ENCODE peak calls at places on chromosomes 4 and X, in four cellular contexts. One of them, this sample, is unnamed.

GRCh38 chr4:120922390-120923200 is at the start of gene PRDM5:
- DNase-seq in HepG2: no peak
- DNase-seq in K562: no peak
- DNase-seq in H1: peak
- DNase-seq in this sample: no peak

GRCh38 chr4:39539026-39539690 is 11.9 kb upstream of the UGDH start:
- DNase-seq in HepG2: no peak
- DNase-seq in K562: no peak
- DNase-seq in H1: no peak
- DNase-seq in this sample: no peak

GRCh38 chrX:140440891-140441290 is 64.0 kb downstream of the SOX3 start:
- DNase-seq in HepG2: no peak
- DNase-seq in K562: no peak
- DNase-seq in H1: no peak
- DNase-seq in this sample: no peak

GRCh38 chr4:40682298-40683101 is 52.8 kb upstream of the RBM47 start:
- DNase-seq in HepG2: no peak
- DNase-seq in K562: no peak
- DNase-seq in H1: no peak
- DNase-seq in this sample: no peak

GRCh38 chr4:43456383-43456782 is 563.9 kb downstream of the GRXCR1 start:
- DNase-seq in HepG2: no peak
- DNase-seq in K562: no peak
- DNase-seq in H1: no peak
- DNase-seq in this sample: no peak

GRCh38 chr4:827209-828081 is 1.5 kb upstream of the CPLX1 start:
- DNase-seq in HepG2: no peak
- DNase-seq in K562: no peak
- DNase-seq in H1: no peak
- DNase-seq in this sample: no peak

GRCh38 chr4:168765726-168766125 is 244.3 kb downstream of the CBR4 start:
- DNase-seq in HepG2: no peak
- DNase-seq in K562: no peak
- DNase-seq in H1: no peak
- DNase-seq in this sample: no peak

GRCh38 chrX:154458116-154458953 is at the start of gene PLXNA3:
- DNase-seq in HepG2: no peak
- DNase-seq in K562: peak
- DNase-seq in H1: peak
- DNase-seq in this sample: no peak

GRCh38 chr4:78662661-78663060 is 111.1 kb downstream of the ANXA3 start:
- DNase-seq in HepG2: no peak
- DNase-seq in K562: no peak
- DNase-seq in H1: no peak
- DNase-seq in this sample: no peak

GRCh38 chr4:82798168-82799005 is at the start of gene SCD5:
- DNase-seq in HepG2: no peak
- DNase-seq in K562: peak
- DNase-seq in H1: peak
- DNase-seq in this sample: peak

GRCh38 chr4:21593268-21594002 is 355.1 kb downstream of the KCNIP4 start:
- DNase-seq in HepG2: no peak
- DNase-seq in K562: no peak
- DNase-seq in H1: no peak
- DNase-seq in this sample: no peak

GRCh38 chr4:40672528-40673522 is 43.2 kb upstream of the RBM47 start:
- DNase-seq in HepG2: peak
- DNase-seq in K562: peak
- DNase-seq in H1: no peak
- DNase-seq in this sample: peak

GRCh38 chr4:71593306-71593705 is 190.6 kb downstream of the GC start:
- DNase-seq in HepG2: no peak
- DNase-seq in K562: no peak
- DNase-seq in H1: no peak
- DNase-seq in this sample: no peak

GRCh38 chr4:80270321-80270720 is 3.9 kb downstream of the FGF5 start:
- DNase-seq in HepG2: no peak
- DNase-seq in K562: no peak
- DNase-seq in H1: no peak
- DNase-seq in this sample: no peak
- TF ChIP-seq FOSL1 in HepG2: no peak
- TF ChIP-seq FOSL1 in K562: no peak
- TF ChIP-seq FOSL1 in H1: no peak
- TF ChIP-seq FOSL1 in this sample: no peak

GRCh38 chr4:83850435-83850834 is 314.5 kb downstream of the GPAT3 start:
- DNase-seq in HepG2: no peak
- DNase-seq in K562: no peak
- DNase-seq in H1: no peak
- DNase-seq in this sample: no peak
- TF ChIP-seq YY1 in HepG2: no peak
- TF ChIP-seq YY1 in K562: no peak
- TF ChIP-seq YY1 in H1: no peak
- TF ChIP-seq YY1 in this sample: no peak

GRCh38 chr4:31045724-31046318 is 325.7 kb downstream of the PCDH7 start:
- DNase-seq in HepG2: no peak
- DNase-seq in K562: no peak
- DNase-seq in H1: no peak
- DNase-seq in this sample: no peak
- TF ChIP-seq FOSL1 in HepG2: no peak
- TF ChIP-seq FOSL1 in K562: no peak
- TF ChIP-seq FOSL1 in H1: no peak
- TF ChIP-seq FOSL1 in this sample: no peak

GRCh38 chr4:186201535-186202230 is 10.3 kb downstream of the CYP4V2 start:
- DNase-seq in HepG2: peak
- DNase-seq in K562: peak
- DNase-seq in H1: peak
- DNase-seq in this sample: peak
- TF ChIP-seq YY1 in HepG2: peak
- TF ChIP-seq YY1 in K562: no peak
- TF ChIP-seq YY1 in H1: peak
- TF ChIP-seq YY1 in this sample: peak

GRCh38 chr4:2859514-2859913 is 15.9 kb downstream of the ADD1 start:
- DNase-seq in HepG2: no peak
- DNase-seq in K562: no peak
- DNase-seq in H1: no peak
- DNase-seq in this sample: no peak

GRCh38 chr4:2858451-2859217 is 15.0 kb downstream of the ADD1 start:
- DNase-seq in HepG2: peak
- DNase-seq in K562: peak
- DNase-seq in H1: no peak
- DNase-seq in this sample: no peak

GRCh38 chr4:2861631-2862436 is 18.2 kb downstream of the ADD1 start:
- DNase-seq in HepG2: no peak
- DNase-seq in K562: no peak
- DNase-seq in H1: peak
- DNase-seq in this sample: no peak

GRCh38 chr4:2862528-2862927 is 18.9 kb downstream of the ADD1 start:
- DNase-seq in HepG2: no peak
- DNase-seq in K562: peak
- DNase-seq in H1: peak
- DNase-seq in this sample: peak

DNA sequence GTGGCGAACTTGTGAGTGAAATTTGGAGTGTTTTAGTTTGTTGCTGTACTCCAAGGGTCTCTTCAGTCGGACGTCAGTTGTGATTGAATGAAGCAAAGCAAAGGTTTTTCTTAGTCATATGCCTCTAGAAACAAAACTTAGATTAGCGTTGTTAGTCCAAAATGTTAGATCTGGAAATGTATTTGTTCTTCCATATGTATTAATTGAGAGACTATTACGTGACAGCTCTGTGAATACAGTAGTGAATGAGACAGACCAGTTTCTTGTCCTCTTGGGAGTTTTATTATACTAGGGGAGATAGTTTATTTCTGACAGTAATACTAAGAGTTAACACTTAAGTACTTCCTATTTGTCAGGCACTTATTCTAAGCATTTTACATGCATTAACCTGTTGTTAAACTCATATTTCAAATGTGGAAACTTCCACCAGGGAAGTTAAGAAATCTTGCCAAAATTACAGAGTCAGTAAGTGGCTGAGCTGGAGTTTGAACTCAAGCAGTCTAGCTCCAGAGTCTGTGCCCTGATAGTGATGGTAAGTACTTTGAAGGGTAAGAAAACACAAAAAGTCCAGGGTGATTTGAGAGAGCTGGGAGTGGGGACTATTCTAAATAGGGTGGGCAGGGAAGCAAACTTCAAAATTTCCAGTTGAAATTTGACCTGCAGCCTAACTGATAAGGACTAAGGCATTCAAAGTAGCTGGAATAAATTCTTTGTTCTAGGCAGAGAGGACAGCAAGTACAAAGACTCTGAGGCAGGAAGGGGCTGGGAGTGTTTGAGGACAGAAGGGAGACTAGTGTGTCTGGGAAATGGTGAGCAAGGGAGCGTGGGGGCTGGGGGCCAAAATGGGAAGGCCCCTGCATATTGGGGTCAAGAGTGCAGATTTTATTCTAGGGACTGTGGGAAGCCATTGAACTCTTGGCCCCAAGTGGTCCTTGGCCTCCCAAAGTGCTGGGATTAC is 17.0 kb downstream of the ADD1 start:
- DNase-seq in HepG2: peak
- DNase-seq in K562: no peak
- DNase-seq in H1: peak
- DNase-seq in this sample: no peak
- TF ChIP-seq FOSL1 in HepG2: no peak
- TF ChIP-seq FOSL1 in K562: no peak
- TF ChIP-seq FOSL1 in H1: no peak
- TF ChIP-seq FOSL1 in this sample: no peak

GRCh38 chrX:1322393-1322792 is 14.2 kb upstream of the IL3RA start:
- DNase-seq in HepG2: no peak
- DNase-seq in K562: no peak
- DNase-seq in H1: no peak
- DNase-seq in this sample: no peak
- TF ChIP-seq YY1 in HepG2: no peak
- TF ChIP-seq YY1 in K562: no peak
- TF ChIP-seq YY1 in H1: no peak
- TF ChIP-seq YY1 in this sample: no peak

GRCh38 chr4:53563824-53564223 is 27.5 kb downstream of the LNX1 start:
- DNase-seq in HepG2: no peak
- DNase-seq in K562: no peak
- DNase-seq in H1: no peak
- DNase-seq in this sample: no peak
- TF ChIP-seq FOSL1 in HepG2: no peak
- TF ChIP-seq FOSL1 in K562: peak
- TF ChIP-seq FOSL1 in H1: no peak
- TF ChIP-seq FOSL1 in this sample: no peak

DNA sequence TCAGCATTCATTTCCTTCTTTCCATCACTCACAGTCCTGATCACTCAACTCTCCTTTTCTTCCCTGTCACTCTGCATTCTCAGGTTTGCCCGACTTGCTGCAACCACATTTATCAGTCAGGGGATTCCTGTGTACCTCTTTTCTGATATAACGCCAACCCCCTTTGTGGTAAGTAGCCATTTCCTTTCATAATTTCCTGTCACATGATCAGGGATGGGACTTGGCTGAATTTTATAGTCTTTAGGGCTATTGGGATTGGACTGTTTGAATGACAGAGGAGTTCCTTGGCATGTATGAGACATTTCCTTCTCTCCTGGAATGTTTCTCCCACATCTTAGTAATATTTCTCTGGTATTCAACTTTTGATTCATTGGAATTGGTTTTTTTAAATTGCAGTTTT is 11.0 kb downstream of the PGM2 start:
- DNase-seq in HepG2: no peak
- DNase-seq in K562: no peak
- DNase-seq in H1: no peak
- DNase-seq in this sample: no peak
- TF ChIP-seq YY1 in HepG2: no peak
- TF ChIP-seq YY1 in K562: no peak
- TF ChIP-seq YY1 in H1: no peak
- TF ChIP-seq YY1 in this sample: no peak

DNA sequence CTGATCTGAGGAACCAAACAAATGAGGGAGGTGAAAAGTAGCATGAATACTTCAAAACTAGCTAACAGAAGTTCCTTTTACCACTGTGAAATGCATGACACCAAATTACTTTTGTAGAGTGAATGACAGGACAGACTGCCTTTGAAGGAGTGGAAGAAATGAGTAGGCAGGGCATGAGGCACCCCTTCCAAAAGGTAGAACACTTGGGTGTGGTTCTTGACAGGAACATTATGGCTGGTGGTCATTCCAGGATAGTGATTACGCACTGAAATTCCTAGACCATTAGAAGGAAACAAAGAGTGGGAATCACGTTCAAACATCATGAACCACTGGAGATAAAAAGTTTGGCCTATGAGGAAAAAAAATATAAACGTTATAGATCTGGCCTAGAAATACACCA is 4.9 kb downstream of the HUWE1 start:
- DNase-seq in HepG2: no peak
- DNase-seq in K562: no peak
- DNase-seq in H1: no peak
- DNase-seq in this sample: no peak
- TF ChIP-seq FOSL1 in HepG2: no peak
- TF ChIP-seq FOSL1 in K562: no peak
- TF ChIP-seq FOSL1 in H1: no peak
- TF ChIP-seq FOSL1 in this sample: no peak